ENCODE peak calls at places on chromosomes 1 and 21, in seven cellular contexts. K is Panc1, N is HCT116, T is heart left ventricle, U is mesendoderm, A is IMR-90, E is heart right ventricle. O is an unnamed sample.

GRCh38 chr21:34113842-34114241 is 40.5 kb downstream of the MRPS6 start:
- DNase-seq in K (no peak), N (no peak), T (no peak), U (peak; percentile 78), A (no peak), E (no peak), O (no peak)

GRCh38 chr1:204435886-204436271 is 24.3 kb upstream of the PPP1R15B start:
- DNase-seq in K (no peak), N (no peak), T (no peak), U (no peak), A (no peak), E (no peak), O (no peak)

GRCh38 chr21:17451364-17451869 is 61.4 kb upstream of the CXADR start:
- DNase-seq in K (no peak), N (no peak), T (no peak), U (no peak), A (peak; percentile 89), E (no peak), O (peak; percentile 15)

GRCh38 chr21:33115586-33116541 is 45.9 kb downstream of the OLIG1 start:
- DNase-seq in K (no peak), N (no peak), T (no peak), U (no peak), A (no peak), E (no peak), O (no peak)

GRCh38 chr21:34946385-34947121 is 102.5 kb downstream of the RUNX1 start:
- DNase-seq in K (no peak), N (no peak), T (no peak), U (peak; percentile 18), A (no peak), E (no peak), O (no peak)

GRCh38 chr1:228754646-228755268 is 19.5 kb downstream of the RHOU start:
- DNase-seq in K (no peak), N (no peak), T (no peak), U (no peak), A (no peak), E (no peak), O (no peak)

GRCh38 chr1:201530741-201531521 is 8.0 kb upstream of the NAV1 start:
- DNase-seq in K (no peak), N (peak; percentile 45), T (peak; percentile 89), U (peak; percentile 86), A (peak; percentile 83), E (peak; percentile 86), O (peak; percentile 84)

GRCh38 chr1:207971511-207972224 is 60.7 kb upstream of the CD34 start:
- DNase-seq in K (no peak), N (no peak), T (no peak), U (no peak), A (no peak), E (no peak), O (no peak)

GRCh38 chr1:98098473-98098872 is 177.6 kb upstream of the DPYD start:
- DNase-seq in K (no peak), N (no peak), T (no peak), U (no peak), A (no peak), E (no peak), O (no peak)

GRCh38 chr1:89962742-89963075 is 32.2 kb upstream of the ZNF326 start:
- DNase-seq in K (no peak), N (no peak), T (no peak), U (no peak), A (peak; percentile 64), E (no peak), O (no peak)

GRCh38 chr1:152148991-152149390 is 10.0 kb downstream of the RPTN start:
- DNase-seq in K (no peak), N (no peak), T (no peak), U (no peak), A (no peak), E (no peak), O (no peak)

GRCh38 chr1:230103341-230104173 is 36.5 kb downstream of the GALNT2 start:
- DNase-seq in K (no peak), N (no peak), T (no peak), U (no peak), A (peak; percentile 59), E (no peak), O (no peak)

GRCh38 chr1:230104395-230105244 is 37.6 kb downstream of the GALNT2 start:
- DNase-seq in K (peak; percentile 98), N (peak; percentile 94), T (peak; percentile 86), U (peak; percentile 85), A (peak; percentile 100), E (peak; percentile 90), O (peak; percentile 99)

GRCh38 chr1:230105245-230105753 is 38.3 kb downstream of the GALNT2 start:
- DNase-seq in K (no peak), N (no peak), T (no peak), U (no peak), A (no peak), E (no peak), O (no peak)

GRCh38 chr1:230107941-230108340 is 40.9 kb downstream of the GALNT2 start:
- DNase-seq in K (no peak), N (no peak), T (no peak), U (no peak), A (no peak), E (no peak), O (peak; percentile 57)

GRCh38 chr1:230105754-230106625 is 39.0 kb downstream of the GALNT2 start:
- DNase-seq in K (no peak), N (peak; percentile 36), T (no peak), U (no peak), A (peak; percentile 85), E (no peak), O (peak; percentile 40)
- H3K4me3 ChIP-seq in K (peak overlapping the region; percentile 39), N (peak overlapping the region; percentile 39), T (no peak overlapping the region), U (no peak overlapping the region), A (no peak overlapping the region), E (no peak overlapping the region), O (no peak overlapping the region)

DNA sequence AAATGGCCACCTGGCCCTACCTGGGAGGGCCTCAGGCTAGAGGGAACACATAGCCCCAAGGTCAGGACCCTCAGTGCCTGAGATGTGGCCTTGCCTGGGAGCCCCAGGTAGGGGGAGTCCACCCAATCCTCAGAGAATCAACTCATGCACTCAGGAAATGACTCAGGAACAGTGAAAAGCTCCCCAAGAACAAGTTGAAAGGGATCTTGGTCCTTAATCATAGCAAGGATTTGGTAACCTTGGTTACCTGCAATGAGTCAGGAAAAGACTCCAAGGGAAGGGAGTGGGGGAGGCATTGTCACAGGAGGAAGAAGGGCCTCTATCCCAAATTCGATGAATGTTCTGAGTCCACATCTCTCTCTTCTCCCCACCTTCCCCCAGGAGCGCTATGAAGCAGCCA is 17.0 kb downstream of the MAP7D1 start:
- DNase-seq in K (no peak), N (no peak), T (no peak), U (no peak), A (peak; percentile 86), E (no peak), O (peak; percentile 23)
- H3K36me3 ChIP-seq in K (peaks cover 8% of the 10 kb centered on the region), N (peaks cover 49% of the 10 kb centered on the region), T (peaks cover 91% of the 10 kb centered on the region), U (peaks cover 17% of the 10 kb centered on the region), A (peaks cover 73% of the 10 kb centered on the region), E (peaks cover 13% of the 10 kb centered on the region), O (peaks cover 67% of the 10 kb centered on the region)

GRCh38 chr1:43453442-43454269 is at the start of gene HYI:
- DNase-seq in K (peak; percentile 47), N (peak; percentile 56), T (peak; percentile 87), U (peak; percentile 96), A (peak; percentile 86), E (peak; percentile 83), O (peak; percentile 73)
- H3K4me3 ChIP-seq in K (peak within 1 kb of the TSS; percentile 58), N (peak within 1 kb of the TSS; percentile 66), T (peak within 1 kb of the TSS; percentile 61), U (peak within 1 kb of the TSS; percentile 44), A (peak within 1 kb of the TSS; percentile 57), E (peak within 1 kb of the TSS; percentile 42), O (peak within 1 kb of the TSS; percentile 23)

GRCh38 chr1:153519242-153519641 is 16.5 kb downstream of the S100A6 start:
- DNase-seq in K (no peak), N (no peak), T (no peak), U (no peak), A (no peak), E (no peak), O (no peak)
- H3K36me3 ChIP-seq in K (no peaks in the 10 kb centered on the region), N (no peaks in the 10 kb centered on the region), T (no peaks in the 10 kb centered on the region), U (no peaks in the 10 kb centered on the region), A (no peaks in the 10 kb centered on the region), E (no peaks in the 10 kb centered on the region), O (no peaks in the 10 kb centered on the region)

GRCh38 chr1:52633291-52633754 is 355 bp downstream of the SHISAL2A start:
- DNase-seq in K (no peak), N (no peak), T (no peak), U (peak; percentile 61), A (no peak), E (peak; percentile 13), O (peak; percentile 15)

GRCh38 chr1:52634111-52634510 is 1.1 kb downstream of the SHISAL2A start:
- DNase-seq in K (no peak), N (no peak), T (no peak), U (no peak), A (no peak), E (no peak), O (no peak)

GRCh38 chr1:52637946-52638345 is 5.0 kb downstream of the SHISAL2A start:
- DNase-seq in K (no peak), N (no peak), T (no peak), U (peak; percentile 64), A (no peak), E (no peak), O (no peak)

GRCh38 chr1:52635321-52636089 is 2.5 kb downstream of the SHISAL2A start:
- DNase-seq in K (no peak), N (no peak), T (no peak), U (peak; percentile 60), A (no peak), E (no peak), O (no peak)

DNA sequence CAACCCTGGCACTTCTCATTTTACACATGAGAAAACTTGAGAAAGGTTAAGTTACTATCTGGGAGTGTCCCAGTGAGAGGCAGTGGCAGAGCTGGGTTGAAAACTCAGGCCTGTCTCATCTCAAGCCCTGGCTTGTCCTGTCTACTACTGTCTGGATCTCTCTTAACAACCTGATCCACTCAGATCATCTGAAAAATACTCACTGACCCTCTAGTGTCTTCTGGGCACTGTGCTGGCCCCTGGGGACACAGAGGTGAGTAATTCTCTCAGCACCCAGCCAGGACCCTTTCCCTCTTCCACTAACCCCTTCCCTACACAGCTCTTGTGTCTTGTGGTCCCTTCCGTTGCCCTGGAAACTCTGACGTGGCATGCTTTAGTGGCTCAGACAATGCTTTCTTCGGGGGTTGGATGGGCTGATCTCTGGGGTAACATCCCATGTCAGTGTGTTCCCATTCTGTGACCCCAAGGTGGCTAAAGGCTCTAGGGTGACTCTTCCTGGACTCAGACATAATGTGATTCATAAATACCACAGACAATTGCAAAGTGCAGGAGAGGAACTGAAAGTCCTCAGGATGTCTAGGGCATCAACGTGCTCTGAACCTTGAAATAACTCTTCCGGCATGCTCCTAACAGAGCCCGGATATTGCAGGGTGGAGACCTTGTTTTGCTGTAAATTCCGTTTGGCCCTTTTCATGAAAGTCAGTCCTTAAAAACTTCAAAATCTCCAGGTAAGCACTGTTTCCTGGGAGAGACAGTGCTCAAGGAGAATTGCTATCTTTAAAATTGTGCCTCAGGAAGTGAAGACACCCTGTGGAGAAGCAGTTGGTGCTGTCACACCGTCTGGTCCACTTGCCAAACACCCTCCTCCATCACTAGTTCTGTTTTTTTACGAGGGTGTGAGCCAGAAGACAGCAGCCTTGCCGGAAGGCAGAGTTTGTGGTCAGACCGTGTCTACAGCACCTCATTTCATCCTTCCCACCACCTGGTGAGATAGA is 4.0 kb downstream of the SHISAL2A start:
- DNase-seq in K (no peak), N (no peak), T (no peak), U (peak; percentile 90), A (no peak), E (no peak), O (no peak)
- H3K4me3 ChIP-seq in K (no peak overlapping the region), N (no peak overlapping the region), T (no peak overlapping the region), U (no peak overlapping the region), A (no peak overlapping the region), E (no peak overlapping the region), O (no peak overlapping the region)